ENCODE peak calls at places on chromosome 4, in five cellular contexts. B, G, R, M and N are unnamed samples.

GRCh38 chr4:159455675-159456235 is 352.9 kb downstream of the RAPGEF2 start:
- DNase-seq in M (peak; percentile 31), B (no peak), G (peak; percentile 35), R (no peak), N (no peak)

GRCh38 chr4:156113138-156113537 is 159.5 kb upstream of the CTSO start:
- DNase-seq in B (no peak), M (no peak), R (no peak), G (no peak), N (no peak)

GRCh38 chr4:7917669-7918068 is 22.0 kb downstream of the AFAP1 start:
- DNase-seq in M (no peak), R (no peak), B (no peak), G (no peak), N (no peak)

GRCh38 chr4:153603258-153603657 is 80.8 kb upstream of the TLR2 start:
- DNase-seq in G (no peak), B (no peak), M (no peak), R (no peak), N (no peak)

GRCh38 chr4:95761441-95761840 is 78.5 kb upstream of the PDHA2 start:
- DNase-seq in M (peak; percentile 1), B (no peak), R (no peak), G (no peak), N (no peak)

GRCh38 chr4:70994069-70994366 is 569 bp downstream of the DCK start:
- DNase-seq in R (no peak), B (peak; percentile 74), G (no peak), M (no peak), N (no peak)

GRCh38 chr4:25697516-25697915 is 41.9 kb downstream of the SLC34A2 start:
- DNase-seq in G (no peak), B (no peak), M (no peak), R (no peak), N (no peak)

GRCh38 chr4:71456841-71457240 is 118.0 kb downstream of the SLC4A4 start:
- DNase-seq in M (no peak), B (no peak), G (no peak), R (no peak), N (no peak)

GRCh38 chr4:162977788-162978187 is 188.9 kb downstream of the NAF1 start:
- DNase-seq in G (no peak), M (no peak), R (no peak), B (no peak), N (no peak)

GRCh38 chr4:156799121-156799589 is 172.4 kb downstream of the PDGFC start:
- DNase-seq in M (no peak), G (no peak), B (no peak), R (no peak), N (no peak)

GRCh38 chr4:24876431-24876830 is 36.4 kb downstream of the CCDC149 start:
- DNase-seq in M (no peak), B (no peak), R (no peak), G (no peak), N (no peak)

GRCh38 chr4:68655764-68656444 is 14.5 kb downstream of the UGT2B15 start:
- DNase-seq in R (no peak), B (no peak), G (no peak), M (no peak), N (no peak)

GRCh38 chr4:104986306-104986705 is 160.4 kb upstream of the TET2 start:
- DNase-seq in G (no peak), M (no peak), R (no peak), B (no peak), N (no peak)

GRCh38 chr4:20252656-20253271 is 1.1 kb downstream of the SLIT2 start:
- DNase-seq in B (peak; percentile 47), M (no peak), R (no peak), G (peak; percentile 23), N (peak; percentile 15)

GRCh38 chr4:30073001-30073710 is 647.0 kb upstream of the PCDH7 start:
- DNase-seq in M (no peak), R (no peak), G (no peak), B (no peak), N (no peak)

GRCh38 chr4:23889814-23890269 is at the start of gene PPARGC1A:
- DNase-seq in G (peak; percentile 13), B (no peak), M (no peak), R (no peak), N (peak; percentile 69)

GRCh38 chr4:120517966-120518365 is 404.6 kb downstream of the PRDM5 start:
- DNase-seq in R (no peak), B (no peak), M (peak; percentile 63), G (no peak), N (peak; percentile 65)

GRCh38 chr4:181796502-181796901 is 446.7 kb upstream of the TENM3 start:
- DNase-seq in R (no peak), G (no peak), M (no peak), B (no peak), N (no peak)

GRCh38 chr4:70703695-70704332 is 15.5 kb downstream of the UTP3 start:
- DNase-seq in G (no peak), M (no peak), R (no peak), B (no peak), N (no peak)

GRCh38 chr4:184553891-184554290 is 79.5 kb upstream of the IRF2 start:
- DNase-seq in M (no peak), B (no peak), R (no peak), G (no peak), N (no peak)

GRCh38 chr4:24853142-24853541 is 57.8 kb downstream of the SOD3 start:
- DNase-seq in B (no peak), M (no peak), R (no peak), G (no peak), N (no peak)

GRCh38 chr4:156109943-156110925 is 156.6 kb upstream of the CTSO start:
- DNase-seq in M (no peak), G (no peak), B (peak; percentile 40), R (no peak), N (no peak)

GRCh38 chr4:128455480-128455879 is 167.9 kb upstream of the PGRMC2 start:
- DNase-seq in M (no peak), B (no peak), G (no peak), R (no peak), N (no peak)

GRCh38 chr4:53782468-53782865 is 191.2 kb upstream of the LNX1 start:
- DNase-seq in B (no peak), R (no peak), M (no peak), G (no peak), N (no peak)

GRCh38 chr4:183876268-183876934 is 28.7 kb upstream of the STOX2 start:
- DNase-seq in M (no peak), G (no peak), R (no peak), B (peak; percentile 91), N (peak; percentile 88)

GRCh38 chr4:119735136-119735770 is 106.6 kb upstream of the PDE5A start:
- DNase-seq in B (no peak), G (no peak), R (no peak), M (no peak), N (no peak)